ENCODE peak calls at places on chromosome 6, in six cellular contexts. V is pancreas; K is Peyer's patch; W is cardiac muscle cell; G is CD8-positive, alpha-beta T cell; T is uterus. L is an unnamed sample. For H3K4me1, the result is how much of the 10 kb centered on the place peaks cover.

GRCh38 chr6:156925718-156926607 is 148.8 kb downstream of the ARID1B start:
- DNase-seq in V (no peak), K (no peak), W (no peak), G (no peak), T (no peak), L (no peak)

GRCh38 chr6:5506149-5506548 is 244.8 kb downstream of the FARS2 start:
- DNase-seq in V (no peak), K (no peak), W (no peak), G (no peak), T (no peak), L (no peak)

GRCh38 chr6:133991096-133991593 is 38.1 kb downstream of the TBPL1 start:
- DNase-seq in V (no peak), K (no peak), W (no peak), G (no peak), T (no peak), L (no peak)

GRCh38 chr6:11918021-11918738 is 93.9 kb upstream of the HIVEP1 start:
- DNase-seq in V (no peak), K (no peak), W (no peak), G (no peak), T (no peak), L (no peak)

GRCh38 chr6:116015983-116016382 is 44.7 kb downstream of the FRK start:
- DNase-seq in V (no peak), K (peak), W (no peak), G (no peak), T (no peak), L (no peak)

GRCh38 chr6:70973591-70973990 is 16.7 kb upstream of the B3GAT2 start:
- DNase-seq in V (no peak), K (no peak), W (no peak), G (no peak), T (no peak), L (no peak)

GRCh38 chr6:6781172-6781876 is 192.8 kb downstream of the LY86 start:
- DNase-seq in V (no peak), K (no peak), W (no peak), G (no peak), T (peak), L (peak)

GRCh38 chr6:27550692-27551091 is 77.8 kb upstream of the ZNF184 start:
- DNase-seq in V (no peak), K (no peak), W (no peak), G (no peak), T (no peak), L (no peak)

GRCh38 chr6:139173172-139173571 is 38.3 kb downstream of the HECA start:
- DNase-seq in V (no peak), K (no peak), W (no peak), G (peak), T (no peak), L (no peak)

GRCh38 chr6:119544325-119545150 is 195.0 kb upstream of the MAN1A1 start:
- DNase-seq in V (no peak), K (no peak), W (no peak), G (no peak), T (no peak), L (no peak)

GRCh38 chr6:142356271-142356938 is 54.6 kb downstream of the ADGRG6 start:
- DNase-seq in V (no peak), K (no peak), W (no peak), G (no peak), T (no peak), L (no peak)

GRCh38 chr6:75504902-75505233 is 11.3 kb upstream of the FILIP1 start:
- DNase-seq in V (no peak), K (no peak), W (no peak), G (no peak), T (no peak), L (no peak)

GRCh38 chr6:130517444-130517931 is 151.7 kb downstream of the TMEM200A start:
- DNase-seq in V (no peak), K (no peak), W (no peak), G (no peak), T (no peak), L (no peak)

GRCh38 chr6:45104429-45104828 is 223.7 kb upstream of the RUNX2 start:
- DNase-seq in V (no peak), K (no peak), W (no peak), G (no peak), T (no peak), L (no peak)

GRCh38 chr6:67630146-67630545 is 1004.9 kb upstream of the ADGRB3 start:
- DNase-seq in V (no peak), K (no peak), W (no peak), G (no peak), T (no peak), L (no peak)

GRCh38 chr6:46220351-46221220 is 49.8 kb upstream of the ENPP5 start:
- DNase-seq in V (no peak), K (no peak), W (no peak), G (no peak), T (no peak), L (no peak)

GRCh38 chr6:2030682-2031244 is 214.6 kb downstream of the GMDS start:
- DNase-seq in V (no peak), K (no peak), W (no peak), G (no peak), T (no peak), L (no peak)

GRCh38 chr6:111918825-111919224 is 45.6 kb upstream of the FYN start:
- DNase-seq in V (no peak), K (no peak), W (no peak), G (no peak), T (no peak), L (no peak)

GRCh38 chr6:44036196-44036595 is 91.1 kb downstream of the MRPL14 start:
- DNase-seq in V (no peak), K (no peak), W (no peak), G (no peak), T (no peak), L (peak)

GRCh38 chr6:105994522-105995402 is 91.4 kb upstream of the PRDM1 start:
- DNase-seq in V (no peak), K (peak), W (peak), G (peak), T (peak), L (peak)

GRCh38 chr6:113120577-113121285 is 736.4 kb upstream of the MARCKS start:
- DNase-seq in V (no peak), K (no peak), W (no peak), G (no peak), T (no peak), L (peak)

GRCh38 chr6:124907596-124907995 is 54.6 kb upstream of the RNF217 start:
- DNase-seq in V (no peak), K (no peak), W (no peak), G (no peak), T (no peak), L (no peak)

GRCh38 chr6:63859520-63859919 is 223.9 kb downstream of the PHF3 start:
- DNase-seq in V (no peak), K (no peak), W (no peak), G (no peak), T (no peak), L (no peak)

GRCh38 chr6:90027004-90027403 is 132.7 kb downstream of the GJA10 start:
- DNase-seq in V (no peak), K (no peak), W (no peak), G (no peak), T (no peak), L (no peak)

DNA sequence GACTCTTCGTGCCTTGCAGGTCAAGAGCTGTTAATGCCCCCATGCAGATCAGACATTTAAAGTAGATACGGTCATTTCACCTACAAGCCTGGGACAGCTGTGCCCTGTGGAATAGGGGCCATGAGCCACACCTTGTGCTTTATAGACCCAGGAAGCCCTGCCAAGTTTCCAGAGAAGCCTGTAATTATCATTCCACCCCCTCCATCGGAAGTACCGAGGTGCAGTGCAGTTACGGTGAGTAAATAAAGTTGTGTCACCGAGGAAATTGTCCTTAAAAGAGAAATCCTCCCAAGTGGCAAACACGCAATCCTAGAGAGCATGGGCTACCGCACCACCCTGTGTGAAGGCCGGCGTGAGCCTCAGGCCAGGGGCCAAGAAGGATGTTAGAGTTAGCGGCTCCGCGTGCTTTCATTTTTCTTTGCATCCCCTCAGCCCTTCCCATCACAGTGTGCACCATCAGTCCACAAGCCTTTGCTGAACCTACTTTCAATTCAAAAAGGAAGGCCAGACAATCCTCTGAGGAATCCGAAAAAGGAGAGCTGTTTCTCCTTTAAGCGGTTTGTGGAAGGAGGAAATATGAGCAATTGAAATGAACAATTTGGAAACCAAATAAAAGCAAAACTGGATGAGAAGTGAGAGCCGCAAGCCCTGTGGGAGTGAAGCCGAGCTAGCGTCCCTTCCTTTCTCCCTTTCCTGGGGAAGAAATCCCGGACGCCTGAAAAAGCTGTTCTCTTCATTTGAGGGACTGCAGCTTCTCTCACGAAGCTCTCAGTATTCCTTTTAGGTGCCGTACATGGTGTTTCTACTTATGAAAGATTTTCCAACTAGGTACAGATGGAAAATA is 183.3 kb upstream of the PDE10A start:
- DNase-seq in V (no peak), K (peak), W (no peak), G (no peak), T (no peak), L (no peak)
- H3K4me3 ChIP-seq in V (no peak), K (no peak), W (no peak), G (no peak), T (peak), L (no peak)

GRCh38 chr6:155182103-155182502 is 81.7 kb upstream of the CLDN20 start:
- DNase-seq in V (no peak), K (no peak), W (no peak), G (no peak), T (no peak), L (no peak)

GRCh38 chr6:155183095-155183494 is 80.7 kb upstream of the CLDN20 start:
- DNase-seq in V (no peak), K (no peak), W (no peak), G (no peak), T (no peak), L (no peak)

GRCh38 chr6:155177369-155177961 is 86.3 kb upstream of the CLDN20 start:
- DNase-seq in V (no peak), K (peak), W (peak), G (no peak), T (peak), L (no peak)

GRCh38 chr6:155185544-155185943 is 78.3 kb upstream of the CLDN20 start:
- DNase-seq in V (no peak), K (no peak), W (no peak), G (no peak), T (no peak), L (no peak)

DNA sequence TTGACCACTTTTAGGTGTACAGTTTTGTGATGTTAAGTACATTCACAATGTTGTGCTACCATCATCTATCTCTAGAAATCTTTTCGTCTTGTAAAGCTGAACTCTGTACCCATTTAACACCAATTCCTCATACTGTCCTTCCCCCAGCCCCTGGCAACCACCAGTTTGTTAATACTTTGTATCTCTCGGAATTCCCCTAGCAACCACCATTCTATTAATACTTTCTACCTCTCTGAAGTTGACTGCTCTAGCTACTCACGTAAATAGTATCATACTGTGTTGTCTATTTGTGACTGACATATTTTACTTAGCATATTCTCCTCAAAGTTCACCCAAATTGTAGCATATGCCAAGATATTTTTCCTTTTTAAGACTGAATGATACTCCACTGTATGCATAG is 82.3 kb upstream of the CLDN20 start:
- DNase-seq in V (no peak), K (no peak), W (no peak), G (no peak), T (no peak), L (no peak)
- H3K4me1 ChIP-seq in V (under half), K (under half), W (under half), G (under half), T (under half), L (under half)

GRCh38 chr6:158687507-158687906 is 37.7 kb downstream of the SYTL3 start:
- DNase-seq in V (no peak), K (no peak), W (no peak), G (no peak), T (no peak), L (no peak)

GRCh38 chr6:158688860-158689259 is 39.0 kb downstream of the SYTL3 start:
- DNase-seq in V (no peak), K (no peak), W (no peak), G (no peak), T (no peak), L (no peak)

GRCh38 chr6:158684745-158685355 is 35.0 kb downstream of the SYTL3 start:
- DNase-seq in V (no peak), K (no peak), W (no peak), G (no peak), T (no peak), L (no peak)

GRCh38 chr6:158686311-158686710 is 36.5 kb downstream of the SYTL3 start:
- DNase-seq in V (no peak), K (no peak), W (no peak), G (no peak), T (no peak), L (no peak)

GRCh38 chr6:158686791-158687381 is 37.0 kb downstream of the SYTL3 start:
- DNase-seq in V (no peak), K (no peak), W (no peak), G (peak), T (no peak), L (no peak)
- H3K27ac ChIP-seq in V (no peak), K (peak), W (no peak), G (peak), T (no peak), L (no peak)

GRCh38 chr6:33204165-33204414 is 365 bp upstream of the HSD17B8 start:
- DNase-seq in V (no peak), K (no peak), W (no peak), G (no peak), T (no peak), L (no peak)
- H3K4me3 ChIP-seq in V (no peak), K (no peak), W (no peak), G (peak), T (no peak), L (no peak)

DNA sequence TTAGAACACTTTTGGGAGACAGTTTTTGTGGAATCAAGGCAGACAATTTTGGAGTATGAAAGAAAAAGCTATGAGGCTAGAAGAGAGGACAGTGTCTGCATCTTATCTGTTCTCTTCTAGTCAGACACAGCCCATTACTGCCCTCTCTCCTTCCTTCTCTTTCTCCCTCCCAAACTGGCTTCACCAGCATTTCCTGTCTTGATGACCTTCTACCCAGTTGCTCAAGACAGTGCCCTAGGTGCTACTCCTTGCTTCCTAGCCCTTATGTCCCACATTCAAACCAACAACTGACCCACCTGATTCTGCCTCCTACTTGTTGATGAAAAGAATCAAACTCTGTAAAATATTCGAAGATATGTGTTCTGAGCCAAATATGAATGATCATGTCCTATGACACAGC is 116.4 kb upstream of the RIPOR2 start:
- DNase-seq in V (no peak), K (no peak), W (no peak), G (no peak), T (no peak), L (no peak)
- H3K4me1 ChIP-seq in V (under half), K (under half), W (under half), G (under half), T (under half), L (under half)

GRCh38 chr6:168207421-168208175 is 112.0 kb downstream of the DACT2 start:
- DNase-seq in V (no peak), K (peak), W (no peak), G (no peak), T (no peak), L (no peak)
- H3K27ac ChIP-seq in V (no peak), K (no peak), W (no peak), G (no peak), T (no peak), L (no peak)

L was measured in aorta.